ENCODE peak calls at places on chromosomes 3 and 15, in five cellular contexts. W, C, Z, R and D are unnamed samples.

GRCh38 chr3:58383476-58383875 is 50.2 kb downstream of the PDHB start:
- DNase-seq in W (no peak), C (no peak), Z (no peak), R (peak), D (no peak)

GRCh38 chr3:73467211-73467610 is 157.5 kb downstream of the PDZRN3 start:
- DNase-seq in W (no peak), C (no peak), Z (no peak), R (no peak), D (no peak)

GRCh38 chr3:89690649-89691048 is 583.2 kb downstream of the EPHA3 start:
- DNase-seq in W (no peak), C (no peak), Z (no peak), R (no peak), D (peak)

GRCh38 chr3:131007782-131008181 is 18.8 kb downstream of the ASTE1 start:
- DNase-seq in W (no peak), C (no peak), Z (no peak), R (no peak), D (no peak)

GRCh38 chr3:61315874-61316273 is 64.6 kb upstream of the FHIT start:
- DNase-seq in W (no peak), C (no peak), Z (no peak), R (no peak), D (no peak)

GRCh38 chr15:64566629-64567427 is 106.5 kb downstream of the ZNF609 start:
- DNase-seq in W (no peak), C (peak), Z (no peak), R (no peak), D (no peak)

GRCh38 chr3:100928638-100929428 is 64.4 kb downstream of the ABI3BP start:
- DNase-seq in W (no peak), C (no peak), Z (no peak), R (peak), D (peak)

GRCh38 chr3:160368804-160369203 is 30.2 kb downstream of the IFT80 start:
- DNase-seq in W (no peak), C (peak), Z (no peak), R (no peak), D (no peak)

GRCh38 chr3:123864706-123865105 is 19.4 kb downstream of the MYLK start:
- DNase-seq in W (no peak), C (no peak), Z (no peak), R (no peak), D (no peak)

GRCh38 chr3:30368978-30369377 is 237.4 kb upstream of the TGFBR2 start:
- DNase-seq in W (no peak), C (no peak), Z (no peak), R (peak), D (peak)

GRCh38 chr3:111538687-111539086 is 3.3 kb upstream of the CD96 start:
- DNase-seq in W (no peak), C (no peak), Z (no peak), R (peak), D (peak)

GRCh38 chr3:143158549-143158988 is 39.0 kb downstream of the CHST2 start:
- DNase-seq in W (no peak), C (no peak), Z (no peak), R (peak), D (peak)

GRCh38 chr3:100776736-100777135 is 67.4 kb downstream of the TFG start:
- DNase-seq in W (no peak), C (no peak), Z (no peak), R (no peak), D (no peak)

GRCh38 chr3:174356596-174356995 is 502.5 kb upstream of the NAALADL2 start:
- DNase-seq in W (no peak), C (no peak), Z (no peak), R (no peak), D (no peak)

GRCh38 chr3:31462050-31462569 is 70.6 kb upstream of the STT3B start:
- DNase-seq in W (peak), C (peak), Z (no peak), R (no peak), D (no peak)

GRCh38 chr15:52228928-52229327 is 37.7 kb upstream of the GNB5 start:
- DNase-seq in W (no peak), C (peak), Z (no peak), R (peak), D (peak)

GRCh38 chr15:29135266-29135665 is 134.4 kb downstream of the NSMCE3 start:
- DNase-seq in W (no peak), C (no peak), Z (no peak), R (peak), D (no peak)

GRCh38 chr3:40847571-40847992 is 322.8 kb downstream of the ZNF621 start:
- DNase-seq in W (no peak), C (no peak), Z (no peak), R (peak), D (peak)

GRCh38 chr3:99780749-99781148 is 36.9 kb upstream of the CMSS1 start:
- DNase-seq in W (no peak), C (no peak), Z (no peak), R (peak), D (no peak)

GRCh38 chr3:153130312-153130977 is 31.6 kb upstream of the RAP2B start:
- DNase-seq in W (no peak), C (no peak), Z (no peak), R (peak), D (peak)

GRCh38 chr15:35657679-35658201 is 111.8 kb upstream of the DPH6 start:
- DNase-seq in W (no peak), C (no peak), Z (no peak), R (peak), D (no peak)

GRCh38 chr3:126365351-126366274 is 8.4 kb upstream of the KLF15 start:
- DNase-seq in W (no peak), C (no peak), Z (no peak), R (no peak), D (no peak)

GRCh38 chr3:23752126-23752525 is 53.6 kb upstream of the UBE2E1 start:
- DNase-seq in W (no peak), C (no peak), Z (no peak), R (peak), D (no peak)

GRCh38 chr3:71582612-71583568 is 638 bp downstream of the FOXP1 start:
- DNase-seq in W (peak), C (peak), Z (peak), R (peak), D (peak)

GRCh38 chr3:16653712-16654111 is 48.5 kb upstream of the DAZL start:
- DNase-seq in W (no peak), C (no peak), Z (no peak), R (no peak), D (no peak)

GRCh38 chr15:75640483-75641175 is 605 bp upstream of the IMP3 start:
- DNase-seq in W (peak), C (no peak), Z (no peak), R (peak), D (peak)